ENCODE peak calls at places on chromosomes 1 and 21, in nine cellular contexts. W, S, G, O, K, H, I, R and T are unnamed samples.

GRCh38 chr1:16605532-16605931 is 7.8 kb downstream of the NBPF1 start:
- DNase-seq in W (no peak), S (no peak), O (no peak), I (no peak), G (no peak), H (no peak), R (no peak), K (no peak), T (no peak)

GRCh38 chr1:232812560-232812959 is 7.3 kb downstream of the MAP10 start:
- DNase-seq in G (no peak), S (no peak), K (no peak), W (no peak), I (no peak), O (no peak), H (no peak), R (no peak), T (no peak)

GRCh38 chr1:93330196-93330595 is 15.5 kb upstream of the DR1 start:
- DNase-seq in H (no peak), O (no peak), K (no peak), I (no peak), G (no peak), R (no peak), W (no peak), S (no peak), T (no peak)

GRCh38 chr1:241408170-241408569 is 51.2 kb upstream of the RGS7 start:
- DNase-seq in O (no peak), K (no peak), H (no peak), I (no peak), W (no peak), S (peak; percentile 55), R (peak; percentile 21), G (peak; percentile 57), T (no peak)

GRCh38 chr1:202577381-202577780 is 132.9 kb downstream of the SYT2 start:
- DNase-seq in W (no peak), O (no peak), H (peak; percentile 72), I (no peak), K (no peak), S (no peak), R (no peak), G (peak; percentile 43), T (no peak)

GRCh38 chr1:33269621-33270020 is 13.3 kb downstream of the ZNF362 start:
- DNase-seq in I (no peak), K (no peak), G (no peak), S (no peak), O (no peak), R (no peak), W (no peak), H (no peak), T (no peak)

GRCh38 chr1:24384251-24385090 is 29.1 kb downstream of the STPG1 start:
- DNase-seq in K (no peak), O (peak; percentile 52), G (peak; percentile 57), R (peak; percentile 60), W (no peak), H (peak; percentile 73), I (peak; percentile 36), S (no peak), T (no peak)

GRCh38 chr1:98975113-98975512 is 29.5 kb downstream of the PLPPR5 start:
- DNase-seq in R (no peak), S (no peak), G (no peak), W (no peak), K (no peak), O (no peak), I (no peak), H (peak; percentile 8), T (no peak)

GRCh38 chr1:62800825-62801306 is 16.9 kb downstream of the ATG4C start:
- DNase-seq in W (no peak), K (no peak), O (no peak), S (no peak), R (peak; percentile 9), H (peak; percentile 4), I (no peak), G (peak; percentile 60), T (no peak)

GRCh38 chr21:29712818-29713217 is 227.0 kb downstream of the GRIK1 start:
- DNase-seq in H (no peak), K (no peak), W (no peak), I (no peak), R (no peak), S (no peak), G (no peak), O (no peak), T (no peak)

GRCh38 chr1:152112101-152112884 is 3.0 kb downstream of the TCHH start:
- DNase-seq in O (no peak), R (no peak), K (no peak), H (peak; percentile 26), W (peak; percentile 46), I (peak; percentile 17), S (peak; percentile 13), G (peak; percentile 38), T (no peak)

GRCh38 chr1:48236716-48237470 is 14.4 kb downstream of the SLC5A9 start:
- DNase-seq in H (peak; percentile 15), K (no peak), W (peak; percentile 55), G (no peak), S (peak; percentile 29), I (no peak), R (peak; percentile 42), O (peak; percentile 27), T (peak; percentile 45)